ENCODE peak calls at places on chromosome 18, in seven cellular contexts. One of them, this sample, is unnamed.

GRCh38 chr18:54453996-54454395 is 96.3 kb downstream of the C18orf54 start:
- DNase-seq in sigmoid colon: no peak
- DNase-seq in neural crest cell: no peak
- DNase-seq in A549: no peak
- DNase-seq in NB4: no peak
- DNase-seq in Peyer's patch: no peak
- DNase-seq in DND-41: no peak
- DNase-seq in this sample: no peak

GRCh38 chr18:32346667-32347066 is 124.0 kb downstream of the GAREM1 start:
- DNase-seq in NB4: no peak
- DNase-seq in Peyer's patch: no peak
- DNase-seq in A549: no peak
- DNase-seq in sigmoid colon: no peak
- DNase-seq in DND-41: no peak
- DNase-seq in neural crest cell: peak; percentile 13
- DNase-seq in this sample: no peak

GRCh38 chr18:58128286-58129018 is 84.4 kb downstream of the NEDD4L start:
- DNase-seq in DND-41: no peak
- DNase-seq in Peyer's patch: peak; percentile 71
- DNase-seq in sigmoid colon: no peak
- DNase-seq in NB4: no peak
- DNase-seq in A549: no peak
- DNase-seq in neural crest cell: no peak
- DNase-seq in this sample: peak; percentile 49

GRCh38 chr18:77974329-77974728 is 724.7 kb downstream of the GALR1 start:
- DNase-seq in sigmoid colon: no peak
- DNase-seq in NB4: no peak
- DNase-seq in neural crest cell: no peak
- DNase-seq in A549: no peak
- DNase-seq in Peyer's patch: no peak
- DNase-seq in DND-41: no peak
- DNase-seq in this sample: no peak

GRCh38 chr18:58231930-58232329 is 187.9 kb downstream of the NEDD4L start:
- DNase-seq in A549: no peak
- DNase-seq in DND-41: no peak
- DNase-seq in Peyer's patch: peak; percentile 63
- DNase-seq in neural crest cell: no peak
- DNase-seq in NB4: peak; percentile 12
- DNase-seq in sigmoid colon: no peak
- DNase-seq in this sample: peak; percentile 41

GRCh38 chr18:30658306-30658705 is 384.2 kb downstream of the DSC3 start:
- DNase-seq in neural crest cell: no peak
- DNase-seq in Peyer's patch: no peak
- DNase-seq in sigmoid colon: no peak
- DNase-seq in NB4: no peak
- DNase-seq in A549: no peak
- DNase-seq in DND-41: no peak
- DNase-seq in this sample: no peak

GRCh38 chr18:269480-270090 is 1.7 kb upstream of the THOC1 start:
- DNase-seq in Peyer's patch: no peak
- DNase-seq in neural crest cell: no peak
- DNase-seq in A549: no peak
- DNase-seq in DND-41: no peak
- DNase-seq in NB4: peak; percentile 39
- DNase-seq in sigmoid colon: no peak
- DNase-seq in this sample: no peak

GRCh38 chr18:29172151-29173015 is 995.5 kb upstream of the CDH2 start:
- DNase-seq in sigmoid colon: no peak
- DNase-seq in neural crest cell: no peak
- DNase-seq in Peyer's patch: no peak
- DNase-seq in NB4: no peak
- DNase-seq in DND-41: no peak
- DNase-seq in A549: no peak
- DNase-seq in this sample: no peak

GRCh38 chr18:47997338-47997780 is 66.9 kb upstream of the SMAD2 start:
- DNase-seq in A549: peak; percentile 62
- DNase-seq in DND-41: peak; percentile 44
- DNase-seq in sigmoid colon: no peak
- DNase-seq in Peyer's patch: no peak
- DNase-seq in neural crest cell: no peak
- DNase-seq in NB4: peak; percentile 67
- DNase-seq in this sample: peak; percentile 35

GRCh38 chr18:46110406-46110805 is 6.2 kb downstream of the HAUS1 start:
- DNase-seq in A549: no peak
- DNase-seq in NB4: no peak
- DNase-seq in Peyer's patch: no peak
- DNase-seq in neural crest cell: no peak
- DNase-seq in DND-41: no peak
- DNase-seq in sigmoid colon: no peak
- DNase-seq in this sample: no peak

GRCh38 chr18:46630160-46630559 is 26.9 kb downstream of the LOXHD1 start:
- DNase-seq in NB4: peak; percentile 64
- DNase-seq in sigmoid colon: no peak
- DNase-seq in A549: no peak
- DNase-seq in neural crest cell: no peak
- DNase-seq in DND-41: no peak
- DNase-seq in Peyer's patch: no peak
- DNase-seq in this sample: no peak

GRCh38 chr18:12947355-12948054 is at the start of gene SEH1L:
- DNase-seq in neural crest cell: peak; percentile 98
- DNase-seq in DND-41: peak; percentile 98
- DNase-seq in sigmoid colon: peak; percentile 100
- DNase-seq in A549: peak; percentile 98
- DNase-seq in Peyer's patch: peak; percentile 100
- DNase-seq in NB4: peak; percentile 97
- DNase-seq in this sample: peak; percentile 99

GRCh38 chr18:43571078-43571689 is 293.9 kb upstream of the SYT4 start:
- DNase-seq in A549: peak; percentile 33
- DNase-seq in neural crest cell: peak; percentile 36
- DNase-seq in DND-41: peak; percentile 32
- DNase-seq in sigmoid colon: no peak
- DNase-seq in NB4: peak; percentile 49
- DNase-seq in Peyer's patch: no peak
- DNase-seq in this sample: peak; percentile 42

GRCh38 chr18:41771971-41772370 is 183.1 kb upstream of the PIK3C3 start:
- DNase-seq in DND-41: no peak
- DNase-seq in A549: no peak
- DNase-seq in sigmoid colon: no peak
- DNase-seq in NB4: no peak
- DNase-seq in Peyer's patch: no peak
- DNase-seq in neural crest cell: no peak
- DNase-seq in this sample: no peak

DNA sequence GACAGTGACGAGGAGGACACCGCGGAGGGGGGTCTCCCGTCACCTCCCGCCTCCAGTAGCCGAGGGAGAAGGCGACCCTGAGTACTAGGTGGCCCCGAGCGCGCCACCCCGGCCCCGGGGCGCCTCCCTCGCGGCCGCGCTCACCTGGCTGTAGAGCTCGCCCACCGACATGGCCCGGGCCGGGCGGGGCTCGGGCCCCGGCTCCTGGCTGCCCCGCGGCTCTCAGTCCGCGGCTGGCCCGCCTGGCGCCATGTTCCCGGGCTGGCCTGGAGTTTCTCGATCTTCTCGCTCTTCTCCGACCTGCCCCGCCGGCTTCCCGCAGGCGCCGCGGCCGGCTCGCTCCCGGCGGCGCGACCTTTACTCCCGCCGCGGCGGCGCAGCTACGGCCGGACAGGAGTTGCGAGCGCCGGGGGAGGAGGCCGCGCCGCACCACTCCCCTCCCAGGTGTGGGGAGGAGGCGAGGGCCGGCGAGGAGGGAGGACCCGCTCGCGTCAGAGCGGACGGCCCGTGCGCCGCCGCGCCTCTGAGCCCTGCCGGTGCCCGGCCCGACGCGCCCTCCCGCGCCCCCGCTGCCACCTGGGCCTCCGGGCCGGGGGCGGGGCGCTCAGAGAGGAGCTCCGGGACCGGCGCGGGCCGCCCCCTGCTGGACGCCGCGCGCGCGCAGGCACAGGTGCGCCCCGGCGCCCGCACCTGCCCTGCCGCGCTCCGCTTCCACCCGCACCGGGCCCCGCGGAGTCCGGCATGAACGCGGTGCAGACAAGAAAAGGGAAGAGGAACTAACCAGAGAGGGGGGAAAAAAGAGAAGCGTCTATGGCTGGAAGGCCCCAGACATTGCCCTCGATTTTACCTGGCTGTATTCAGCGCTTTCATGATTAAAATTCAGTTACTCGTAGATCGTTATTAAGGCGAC is at the start of gene MYO5B:
- DNase-seq in DND-41: no peak
- DNase-seq in sigmoid colon: no peak
- DNase-seq in NB4: no peak
- DNase-seq in neural crest cell: peak; percentile 17
- DNase-seq in A549: peak; percentile 7
- DNase-seq in Peyer's patch: peak; percentile 90
- DNase-seq in this sample: peak; percentile 95
- TF ChIP-seq CTCF in DND-41: no peak
- TF ChIP-seq CTCF in sigmoid colon: no peak
- TF ChIP-seq CTCF in NB4: no peak
- TF ChIP-seq CTCF in neural crest cell: peak; percentile 69
- TF ChIP-seq CTCF in A549: peak; percentile 63
- TF ChIP-seq CTCF in Peyer's patch: peak; percentile 21
- TF ChIP-seq CTCF in this sample: peak; percentile 50

GRCh38 chr18:70453058-70453775 is 164.4 kb downstream of the SOCS6 start:
- DNase-seq in A549: no peak
- DNase-seq in Peyer's patch: no peak
- DNase-seq in NB4: peak; percentile 72
- DNase-seq in neural crest cell: no peak
- DNase-seq in sigmoid colon: no peak
- DNase-seq in DND-41: no peak
- DNase-seq in this sample: no peak

GRCh38 chr18:70452501-70452900 is 163.7 kb downstream of the SOCS6 start:
- DNase-seq in A549: no peak
- DNase-seq in DND-41: no peak
- DNase-seq in sigmoid colon: no peak
- DNase-seq in NB4: no peak
- DNase-seq in Peyer's patch: no peak
- DNase-seq in neural crest cell: peak; percentile 8
- DNase-seq in this sample: no peak

GRCh38 chr18:70448588-70448987 is 159.7 kb downstream of the SOCS6 start:
- DNase-seq in neural crest cell: no peak
- DNase-seq in A549: no peak
- DNase-seq in Peyer's patch: no peak
- DNase-seq in sigmoid colon: no peak
- DNase-seq in DND-41: no peak
- DNase-seq in NB4: no peak
- DNase-seq in this sample: no peak

GRCh38 chr18:70454705-70455322 is 166.0 kb downstream of the SOCS6 start:
- DNase-seq in sigmoid colon: no peak
- DNase-seq in NB4: peak; percentile 80
- DNase-seq in DND-41: peak; percentile 24
- DNase-seq in neural crest cell: peak; percentile 60
- DNase-seq in A549: peak; percentile 76
- DNase-seq in Peyer's patch: peak; percentile 64
- DNase-seq in this sample: peak; percentile 62

GRCh38 chr18:70450658-70451253 is 161.9 kb downstream of the SOCS6 start:
- DNase-seq in Peyer's patch: no peak
- DNase-seq in NB4: peak; percentile 35
- DNase-seq in DND-41: no peak
- DNase-seq in neural crest cell: no peak
- DNase-seq in sigmoid colon: no peak
- DNase-seq in A549: peak; percentile 38
- DNase-seq in this sample: no peak
- TF ChIP-seq CTCF in Peyer's patch: no peak
- TF ChIP-seq CTCF in NB4: peak; percentile 14
- TF ChIP-seq CTCF in DND-41: peak; percentile 14
- TF ChIP-seq CTCF in neural crest cell: peak; percentile 70
- TF ChIP-seq CTCF in sigmoid colon: no peak
- TF ChIP-seq CTCF in A549: peak; percentile 76
- TF ChIP-seq CTCF in this sample: peak; percentile 46

GRCh38 chr18:11751305-11752115 is 62.4 kb downstream of the GNAL start:
- DNase-seq in neural crest cell: peak; percentile 23
- DNase-seq in A549: no peak
- DNase-seq in DND-41: no peak
- DNase-seq in sigmoid colon: no peak
- DNase-seq in Peyer's patch: no peak
- DNase-seq in NB4: no peak
- DNase-seq in this sample: no peak

GRCh38 chr18:11750581-11751304 is 61.7 kb downstream of the GNAL start:
- DNase-seq in sigmoid colon: no peak
- DNase-seq in Peyer's patch: no peak
- DNase-seq in NB4: no peak
- DNase-seq in neural crest cell: no peak
- DNase-seq in A549: no peak
- DNase-seq in DND-41: no peak
- DNase-seq in this sample: no peak

GRCh38 chr18:11750171-11750570 is 61.1 kb downstream of the GNAL start:
- DNase-seq in A549: no peak
- DNase-seq in neural crest cell: no peak
- DNase-seq in DND-41: no peak
- DNase-seq in NB4: no peak
- DNase-seq in Peyer's patch: no peak
- DNase-seq in sigmoid colon: no peak
- DNase-seq in this sample: no peak

GRCh38 chr18:11749305-11749704 is 60.2 kb downstream of the GNAL start:
- DNase-seq in A549: no peak
- DNase-seq in NB4: no peak
- DNase-seq in neural crest cell: no peak
- DNase-seq in sigmoid colon: no peak
- DNase-seq in Peyer's patch: no peak
- DNase-seq in DND-41: no peak
- DNase-seq in this sample: no peak

DNA sequence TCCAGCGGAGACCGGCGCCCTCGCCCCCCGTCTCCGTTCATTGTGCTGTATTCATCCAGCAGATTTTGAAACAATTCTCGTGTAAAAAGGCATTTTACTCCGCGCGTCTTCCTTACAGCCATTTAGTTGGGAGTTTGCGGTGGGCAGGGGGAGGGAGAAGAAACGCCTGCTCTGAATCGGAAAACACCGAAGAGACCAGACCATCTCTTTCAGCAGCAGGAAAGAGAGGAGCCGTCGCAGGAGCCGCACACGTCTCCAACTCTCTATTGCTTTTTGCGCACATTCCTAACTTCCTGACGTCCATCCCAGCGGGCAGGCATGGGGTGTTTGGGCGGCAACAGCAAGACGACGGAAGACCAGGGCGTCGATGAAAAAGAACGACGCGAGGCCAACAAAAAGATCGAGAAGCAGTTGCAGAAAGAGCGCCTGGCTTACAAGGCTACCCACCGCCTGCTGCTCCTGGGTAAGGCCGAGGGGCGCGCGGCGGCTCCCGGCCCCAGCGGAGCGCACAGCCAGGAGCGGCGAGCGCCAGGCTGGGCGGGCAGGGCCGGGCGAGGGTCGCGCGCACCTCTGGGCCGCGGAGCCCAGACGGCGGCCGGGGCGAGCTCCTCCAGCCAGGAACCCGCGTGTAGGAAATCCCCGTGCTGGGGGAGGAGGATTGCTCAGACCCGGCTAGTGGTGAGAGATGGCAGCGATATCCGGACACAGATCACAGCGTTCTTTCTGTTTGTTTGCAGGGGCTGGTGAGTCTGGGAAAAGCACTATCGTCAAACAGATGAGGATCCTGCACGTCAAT is 63.2 kb downstream of the GNAL start:
- DNase-seq in NB4: peak; percentile 51
- DNase-seq in neural crest cell: peak; percentile 12
- DNase-seq in DND-41: no peak
- DNase-seq in sigmoid colon: no peak
- DNase-seq in A549: peak; percentile 37
- DNase-seq in Peyer's patch: no peak
- DNase-seq in this sample: no peak
- TF ChIP-seq CTCF in NB4: no peak
- TF ChIP-seq CTCF in neural crest cell: no peak
- TF ChIP-seq CTCF in DND-41: no peak
- TF ChIP-seq CTCF in sigmoid colon: no peak
- TF ChIP-seq CTCF in A549: no peak
- TF ChIP-seq CTCF in Peyer's patch: no peak
- TF ChIP-seq CTCF in this sample: no peak

GRCh38 chr18:24494586-24494985 is 34.1 kb downstream of the HRH4 start:
- DNase-seq in Peyer's patch: no peak
- DNase-seq in neural crest cell: no peak
- DNase-seq in A549: no peak
- DNase-seq in DND-41: no peak
- DNase-seq in NB4: no peak
- DNase-seq in sigmoid colon: no peak
- DNase-seq in this sample: no peak
- TF ChIP-seq CTCF in Peyer's patch: no peak
- TF ChIP-seq CTCF in neural crest cell: no peak
- TF ChIP-seq CTCF in A549: no peak
- TF ChIP-seq CTCF in DND-41: no peak
- TF ChIP-seq CTCF in NB4: no peak
- TF ChIP-seq CTCF in sigmoid colon: no peak
- TF ChIP-seq CTCF in this sample: no peak